ENCODE peak calls at places on chromosomes 6 and 20, in five cellular contexts. One of them, this sample, is unnamed.

GRCh38 chr6:156395276-156395675 is 381.9 kb upstream of the ARID1B start:
- DNase-seq in HepG2: no peak
- DNase-seq in WTC11: no peak
- DNase-seq in K562: no peak
- DNase-seq in H1: no peak
- DNase-seq in this sample: peak

GRCh38 chr6:30883743-30884520 is at the start of gene DDR1:
- DNase-seq in HepG2: peak
- DNase-seq in WTC11: peak
- DNase-seq in K562: peak
- DNase-seq in H1: no peak
- DNase-seq in this sample: no peak

GRCh38 chr20:55415567-55416142 is 589.7 kb downstream of the CBLN4 start:
- DNase-seq in HepG2: peak
- DNase-seq in WTC11: no peak
- DNase-seq in K562: no peak
- DNase-seq in H1: no peak
- DNase-seq in this sample: no peak

GRCh38 chr20:24948939-24949679 is at the start of gene CST7:
- DNase-seq in HepG2: no peak
- DNase-seq in WTC11: no peak
- DNase-seq in K562: no peak
- DNase-seq in H1: no peak
- DNase-seq in this sample: peak

GRCh38 chr20:31849306-31849930 is 4.0 kb upstream of the FOXS1 start:
- DNase-seq in HepG2: no peak
- DNase-seq in WTC11: no peak
- DNase-seq in K562: no peak
- DNase-seq in H1: no peak
- DNase-seq in this sample: no peak

GRCh38 chr20:62155428-62156253 is 12.1 kb downstream of the SS18L1 start:
- DNase-seq in HepG2: peak
- DNase-seq in WTC11: no peak
- DNase-seq in K562: no peak
- DNase-seq in H1: peak
- DNase-seq in this sample: no peak

GRCh38 chr6:5084787-5085637 is at the start of gene PPP1R3G:
- DNase-seq in HepG2: no peak
- DNase-seq in WTC11: peak
- DNase-seq in K562: no peak
- DNase-seq in H1: no peak
- DNase-seq in this sample: no peak

GRCh38 chr20:32333181-32333987 is 24.7 kb upstream of the ASXL1 start:
- DNase-seq in HepG2: no peak
- DNase-seq in WTC11: no peak
- DNase-seq in K562: no peak
- DNase-seq in H1: no peak
- DNase-seq in this sample: peak

GRCh38 chr6:68238097-68238597 is 396.9 kb upstream of the ADGRB3 start:
- DNase-seq in HepG2: no peak
- DNase-seq in WTC11: no peak
- DNase-seq in K562: no peak
- DNase-seq in H1: no peak
- DNase-seq in this sample: no peak

GRCh38 chr6:15744824-15745402 is 82.1 kb upstream of the DTNBP1 start:
- DNase-seq in HepG2: no peak
- DNase-seq in WTC11: no peak
- DNase-seq in K562: no peak
- DNase-seq in H1: no peak
- DNase-seq in this sample: no peak

GRCh38 chr20:8150591-8150990 is 18.5 kb downstream of the PLCB1 start:
- DNase-seq in HepG2: no peak
- DNase-seq in WTC11: no peak
- DNase-seq in K562: no peak
- DNase-seq in H1: no peak
- DNase-seq in this sample: no peak

GRCh38 chr6:124613050-124613449 is 349.2 kb upstream of the RNF217 start:
- DNase-seq in HepG2: no peak
- DNase-seq in WTC11: no peak
- DNase-seq in K562: no peak
- DNase-seq in H1: no peak
- DNase-seq in this sample: no peak

DNA sequence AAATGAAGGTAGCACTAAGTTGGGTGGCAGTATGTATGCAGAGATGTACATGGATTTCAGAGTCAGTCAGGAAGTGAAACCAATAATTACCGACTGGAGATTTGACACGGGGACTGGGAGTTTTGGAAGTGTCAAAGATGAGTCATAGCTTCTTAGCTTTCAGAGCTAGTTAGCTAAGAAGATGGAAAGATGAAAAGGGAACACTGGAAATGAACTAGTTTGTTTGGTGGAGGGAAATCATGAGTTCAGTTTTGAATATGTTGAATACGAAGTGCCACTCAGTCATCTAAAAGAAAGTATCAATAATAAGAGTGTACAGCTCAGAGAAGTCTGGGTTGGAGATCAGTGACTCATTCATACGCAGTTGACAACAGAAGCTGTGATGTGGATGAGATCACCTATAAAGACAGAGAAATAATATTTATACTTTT is 7.5 kb downstream of the ESF1 start:
- DNase-seq in HepG2: no peak
- DNase-seq in WTC11: no peak
- DNase-seq in K562: no peak
- DNase-seq in H1: no peak
- DNase-seq in this sample: no peak
- TF ChIP-seq ATF2 in HepG2: no peak
- TF ChIP-seq ATF2 in WTC11: no peak
- TF ChIP-seq ATF2 in K562: no peak
- TF ChIP-seq ATF2 in H1: no peak
- TF ChIP-seq ATF2 in this sample: peak

GRCh38 chr6:159095561-159096095 is 50.8 kb upstream of the TAGAP start:
- DNase-seq in HepG2: no peak
- DNase-seq in WTC11: no peak
- DNase-seq in K562: no peak
- DNase-seq in H1: no peak
- DNase-seq in this sample: no peak
- TF ChIP-seq ATF2 in HepG2: no peak
- TF ChIP-seq ATF2 in WTC11: no peak
- TF ChIP-seq ATF2 in K562: no peak
- TF ChIP-seq ATF2 in H1: no peak
- TF ChIP-seq ATF2 in this sample: no peak

GRCh38 chr6:75223461-75223860 is 17.6 kb upstream of the COL12A1 start:
- DNase-seq in HepG2: no peak
- DNase-seq in WTC11: no peak
- DNase-seq in K562: no peak
- DNase-seq in H1: no peak
- DNase-seq in this sample: no peak
- TF ChIP-seq ATF2 in HepG2: no peak
- TF ChIP-seq ATF2 in WTC11: no peak
- TF ChIP-seq ATF2 in K562: no peak
- TF ChIP-seq ATF2 in H1: no peak
- TF ChIP-seq ATF2 in this sample: no peak

DNA sequence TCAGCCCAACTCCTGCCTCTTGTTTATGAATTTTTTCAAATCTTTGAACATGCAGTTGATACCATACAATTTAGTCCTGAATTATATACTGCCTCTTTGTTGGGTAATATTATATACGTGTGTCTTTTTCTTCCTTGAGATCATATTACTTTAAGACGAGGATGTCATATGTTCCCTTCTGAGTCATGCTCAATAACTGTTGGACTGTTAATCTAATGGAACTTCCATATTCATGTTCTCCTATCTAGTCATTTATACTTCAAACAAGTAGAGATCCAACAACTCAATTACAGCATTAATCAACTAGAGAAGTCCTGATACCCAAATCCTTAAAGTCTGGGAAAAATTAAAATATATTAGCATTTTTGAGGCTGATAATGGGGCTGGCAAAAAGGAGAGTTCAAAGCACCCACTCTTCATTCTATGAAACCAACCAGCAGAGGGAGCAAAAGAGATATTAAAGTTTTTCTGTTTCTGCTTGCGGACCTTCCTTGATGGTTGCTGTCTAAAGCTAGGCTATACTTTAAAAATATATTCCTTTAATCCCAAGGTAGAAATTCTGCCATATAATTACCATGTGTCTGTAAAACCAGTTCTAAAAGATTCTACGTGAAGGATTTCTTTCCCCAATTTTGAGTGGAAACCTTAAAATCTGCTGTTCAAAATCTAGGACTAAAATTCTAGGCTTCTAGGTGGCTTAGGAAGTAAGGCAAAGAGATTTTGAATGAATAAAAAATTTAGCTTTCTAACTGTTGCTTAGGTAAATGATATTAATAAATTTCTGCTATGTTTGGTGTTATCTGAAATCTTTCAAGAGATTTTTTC is 498.9 kb downstream of the BCKDHB start:
- DNase-seq in HepG2: peak
- DNase-seq in WTC11: no peak
- DNase-seq in K562: no peak
- DNase-seq in H1: no peak
- DNase-seq in this sample: no peak
- TF ChIP-seq ATF2 in HepG2: no peak
- TF ChIP-seq ATF2 in WTC11: no peak
- TF ChIP-seq ATF2 in K562: no peak
- TF ChIP-seq ATF2 in H1: no peak
- TF ChIP-seq ATF2 in this sample: no peak

GRCh38 chr20:48741669-48742068 is 86.1 kb downstream of the PREX1 start:
- DNase-seq in HepG2: no peak
- DNase-seq in WTC11: no peak
- DNase-seq in K562: no peak
- DNase-seq in H1: no peak
- DNase-seq in this sample: no peak
- TF ChIP-seq ATF2 in HepG2: no peak
- TF ChIP-seq ATF2 in WTC11: no peak
- TF ChIP-seq ATF2 in K562: no peak
- TF ChIP-seq ATF2 in H1: no peak
- TF ChIP-seq ATF2 in this sample: no peak

GRCh38 chr6:26109776-26110175 is 22.5 kb downstream of the HFE start:
- DNase-seq in HepG2: no peak
- DNase-seq in WTC11: no peak
- DNase-seq in K562: no peak
- DNase-seq in H1: no peak
- DNase-seq in this sample: no peak
- TF ChIP-seq ATF2 in HepG2: no peak
- TF ChIP-seq ATF2 in WTC11: no peak
- TF ChIP-seq ATF2 in K562: no peak
- TF ChIP-seq ATF2 in H1: no peak
- TF ChIP-seq ATF2 in this sample: no peak

GRCh38 chr20:47196091-47197081 is 160.1 kb downstream of the ZMYND8 start:
- DNase-seq in HepG2: peak
- DNase-seq in WTC11: peak
- DNase-seq in K562: peak
- DNase-seq in H1: peak
- DNase-seq in this sample: peak

GRCh38 chr20:47201074-47201730 is 155.3 kb downstream of the ZMYND8 start:
- DNase-seq in HepG2: peak
- DNase-seq in WTC11: no peak
- DNase-seq in K562: no peak
- DNase-seq in H1: no peak
- DNase-seq in this sample: no peak

GRCh38 chr20:47195573-47195972 is 160.9 kb downstream of the ZMYND8 start:
- DNase-seq in HepG2: no peak
- DNase-seq in WTC11: no peak
- DNase-seq in K562: no peak
- DNase-seq in H1: no peak
- DNase-seq in this sample: no peak

GRCh38 chr20:47198996-47199552 is 157.4 kb downstream of the ZMYND8 start:
- DNase-seq in HepG2: no peak
- DNase-seq in WTC11: no peak
- DNase-seq in K562: no peak
- DNase-seq in H1: no peak
- DNase-seq in this sample: no peak

DNA sequence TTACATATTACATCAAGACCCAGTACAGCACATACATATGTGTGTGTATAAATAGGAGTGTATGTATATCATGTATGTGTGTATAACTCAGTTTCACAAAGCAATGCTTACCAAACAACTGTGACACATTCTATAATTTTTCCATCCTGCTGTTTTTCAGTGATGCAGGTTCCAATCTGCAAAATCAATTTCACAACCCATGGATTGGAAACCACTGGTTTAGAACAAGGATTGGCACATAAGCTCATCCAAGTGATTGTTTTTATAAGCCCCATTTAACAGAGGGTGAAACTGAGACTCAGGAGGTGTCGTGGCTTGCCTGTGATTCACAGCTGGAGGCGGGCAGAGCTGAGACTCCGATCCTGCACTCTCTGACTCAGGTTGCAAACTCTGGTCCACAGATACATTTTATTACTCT is 158.2 kb downstream of the ZMYND8 start:
- DNase-seq in HepG2: no peak
- DNase-seq in WTC11: no peak
- DNase-seq in K562: no peak
- DNase-seq in H1: no peak
- DNase-seq in this sample: peak
- TF ChIP-seq ATF2 in HepG2: no peak
- TF ChIP-seq ATF2 in WTC11: no peak
- TF ChIP-seq ATF2 in K562: no peak
- TF ChIP-seq ATF2 in H1: no peak
- TF ChIP-seq ATF2 in this sample: no peak

This sample was measured in GM12878.